ENCODE peak calls at places on chromosome 21, in nine cellular contexts. D, Z, K, M, E, X, J, I and N are unnamed samples.

GRCh38 chr21:37483776-37484175 is 117.2 kb downstream of the DYRK1A start:
- DNase-seq in D (no peak), Z (no peak), K (no peak), M (no peak), E (no peak), X (no peak), J (peak), I (no peak), N (no peak)

GRCh38 chr21:30408782-30409494 is 13.1 kb downstream of the KRTAP13-1 start:
- DNase-seq in D (no peak), Z (peak), K (peak), M (peak), E (peak), X (peak), J (peak), I (no peak), N (peak)

GRCh38 chr21:35075546-35075945 is 26.4 kb upstream of the RUNX1 start:
- DNase-seq in D (no peak), Z (no peak), K (no peak), M (no peak), E (no peak), X (no peak), J (no peak), I (no peak), N (no peak)

GRCh38 chr21:34734696-34735095 is 65.9 kb downstream of the CLIC6 start:
- DNase-seq in D (no peak), Z (no peak), K (no peak), M (no peak), E (no peak), X (no peak), J (no peak), I (no peak), N (no peak)

GRCh38 chr21:46159841-46160562 is 4.6 kb upstream of the FTCD start:
- DNase-seq in D (peak), Z (no peak), K (no peak), M (no peak), E (no peak), X (no peak), J (no peak), I (no peak), N (no peak)

GRCh38 chr21:46063734-46064680 is 33.9 kb upstream of the COL6A2 start:
- DNase-seq in D (no peak), Z (no peak), K (no peak), M (peak), E (no peak), X (no peak), J (no peak), I (no peak), N (no peak)

GRCh38 chr21:41641821-41642368 is 125.0 kb downstream of the RIPK4 start:
- DNase-seq in D (no peak), Z (no peak), K (no peak), M (no peak), E (no peak), X (no peak), J (no peak), I (no peak), N (no peak)

GRCh38 chr21:44537930-44538911 is 1.8 kb downstream of the KRTAP10-1 start:
- DNase-seq in D (no peak), Z (no peak), K (no peak), M (peak), E (no peak), X (no peak), J (no peak), I (no peak), N (no peak)

GRCh38 chr21:46567348-46567747 is 37.5 kb downstream of the S100B start:
- DNase-seq in D (no peak), Z (no peak), K (no peak), M (no peak), E (peak), X (no peak), J (no peak), I (no peak), N (no peak)

GRCh38 chr21:46598563-46599250 is 6.2 kb downstream of the S100B start:
- DNase-seq in D (no peak), Z (no peak), K (no peak), M (no peak), E (no peak), X (no peak), J (no peak), I (no peak), N (no peak)